ENCODE peak calls at places on chromosomes 6 and 20, in nine cellular contexts. One of them, this sample, is unnamed.

GRCh38 chr20:17608701-17609497 is 39.0 kb downstream of the DSTN start:
- DNase-seq in bronchial epithelial cell: no peak
- DNase-seq in retinal pigment epithelial cell: no peak
- DNase-seq in PC-9: no peak
- DNase-seq in cardiac fibroblast: no peak
- DNase-seq in AG10803: no peak
- DNase-seq in psoas muscle: no peak
- DNase-seq in cardiac muscle cell: no peak
- DNase-seq in AG09309: no peak
- DNase-seq in this sample: no peak

GRCh38 chr6:90156861-90157260 is 139.8 kb downstream of the BACH2 start:
- DNase-seq in cardiac fibroblast: no peak
- DNase-seq in psoas muscle: no peak
- DNase-seq in bronchial epithelial cell: peak; percentile 88
- DNase-seq in cardiac muscle cell: no peak
- DNase-seq in AG10803: no peak
- DNase-seq in PC-9: no peak
- DNase-seq in AG09309: no peak
- DNase-seq in retinal pigment epithelial cell: no peak
- DNase-seq in this sample: no peak

GRCh38 chr6:37174196-37174514 is 4.2 kb downstream of the PIM1 start:
- DNase-seq in bronchial epithelial cell: no peak
- DNase-seq in cardiac muscle cell: no peak
- DNase-seq in AG09309: no peak
- DNase-seq in psoas muscle: no peak
- DNase-seq in cardiac fibroblast: no peak
- DNase-seq in AG10803: no peak
- DNase-seq in PC-9: no peak
- DNase-seq in retinal pigment epithelial cell: no peak
- DNase-seq in this sample: no peak

GRCh38 chr20:48631114-48632016 is 196.4 kb downstream of the PREX1 start:
- DNase-seq in AG09309: no peak
- DNase-seq in AG10803: peak; percentile 70
- DNase-seq in psoas muscle: no peak
- DNase-seq in PC-9: no peak
- DNase-seq in retinal pigment epithelial cell: no peak
- DNase-seq in cardiac fibroblast: peak; percentile 19
- DNase-seq in bronchial epithelial cell: no peak
- DNase-seq in cardiac muscle cell: no peak
- DNase-seq in this sample: no peak

GRCh38 chr6:1436334-1437306 is 47.2 kb downstream of the FOXF2 start:
- DNase-seq in bronchial epithelial cell: peak; percentile 61
- DNase-seq in PC-9: peak; percentile 52
- DNase-seq in cardiac fibroblast: peak; percentile 76
- DNase-seq in retinal pigment epithelial cell: peak; percentile 19
- DNase-seq in psoas muscle: no peak
- DNase-seq in AG09309: peak; percentile 35
- DNase-seq in AG10803: peak; percentile 64
- DNase-seq in cardiac muscle cell: peak; percentile 76
- DNase-seq in this sample: no peak

GRCh38 chr6:31114970-31115849 is 610 bp downstream of the PSORS1C1 start:
- DNase-seq in retinal pigment epithelial cell: no peak
- DNase-seq in bronchial epithelial cell: peak; percentile 62
- DNase-seq in AG10803: peak; percentile 76
- DNase-seq in psoas muscle: no peak
- DNase-seq in cardiac muscle cell: no peak
- DNase-seq in PC-9: peak; percentile 76
- DNase-seq in cardiac fibroblast: peak; percentile 76
- DNase-seq in AG09309: no peak
- DNase-seq in this sample: no peak

GRCh38 chr20:43870484-43870883 is 44.2 kb upstream of the TOX2 start:
- DNase-seq in cardiac muscle cell: no peak
- DNase-seq in PC-9: no peak
- DNase-seq in AG09309: no peak
- DNase-seq in AG10803: no peak
- DNase-seq in cardiac fibroblast: peak; percentile 35
- DNase-seq in retinal pigment epithelial cell: no peak
- DNase-seq in psoas muscle: no peak
- DNase-seq in bronchial epithelial cell: no peak
- DNase-seq in this sample: no peak

GRCh38 chr6:136586295-136586694 is 36.1 kb upstream of the MAP7 start:
- DNase-seq in AG09309: peak; percentile 76
- DNase-seq in bronchial epithelial cell: peak; percentile 65
- DNase-seq in cardiac fibroblast: peak; percentile 89
- DNase-seq in psoas muscle: no peak
- DNase-seq in PC-9: no peak
- DNase-seq in retinal pigment epithelial cell: peak; percentile 95
- DNase-seq in AG10803: peak; percentile 94
- DNase-seq in cardiac muscle cell: no peak
- DNase-seq in this sample: no peak

GRCh38 chr6:45115696-45116095 is 212.4 kb upstream of the RUNX2 start:
- DNase-seq in PC-9: no peak
- DNase-seq in AG09309: no peak
- DNase-seq in AG10803: peak; percentile 57
- DNase-seq in retinal pigment epithelial cell: peak; percentile 22
- DNase-seq in bronchial epithelial cell: peak; percentile 14
- DNase-seq in psoas muscle: no peak
- DNase-seq in cardiac muscle cell: no peak
- DNase-seq in cardiac fibroblast: peak; percentile 75
- DNase-seq in this sample: no peak

GRCh38 chr20:56437196-56437960 is 25.3 kb downstream of the CASS4 start:
- DNase-seq in cardiac muscle cell: no peak
- DNase-seq in AG09309: no peak
- DNase-seq in psoas muscle: no peak
- DNase-seq in AG10803: no peak
- DNase-seq in bronchial epithelial cell: no peak
- DNase-seq in PC-9: no peak
- DNase-seq in cardiac fibroblast: no peak
- DNase-seq in retinal pigment epithelial cell: no peak
- DNase-seq in this sample: no peak

GRCh38 chr6:43945778-43946100 is 175.7 kb downstream of the VEGFA start:
- DNase-seq in AG10803: no peak
- DNase-seq in AG09309: no peak
- DNase-seq in retinal pigment epithelial cell: no peak
- DNase-seq in cardiac muscle cell: no peak
- DNase-seq in cardiac fibroblast: no peak
- DNase-seq in PC-9: no peak
- DNase-seq in bronchial epithelial cell: no peak
- DNase-seq in psoas muscle: no peak
- DNase-seq in this sample: no peak

GRCh38 chr20:17735959-17736621 is 36.3 kb downstream of the BANF2 start:
- DNase-seq in AG10803: no peak
- DNase-seq in AG09309: no peak
- DNase-seq in PC-9: no peak
- DNase-seq in psoas muscle: no peak
- DNase-seq in cardiac fibroblast: no peak
- DNase-seq in retinal pigment epithelial cell: no peak
- DNase-seq in bronchial epithelial cell: no peak
- DNase-seq in cardiac muscle cell: no peak
- DNase-seq in this sample: no peak

GRCh38 chr6:26538572-26538902 is 371 bp downstream of the HMGN4 start:
- DNase-seq in psoas muscle: no peak
- DNase-seq in cardiac fibroblast: no peak
- DNase-seq in bronchial epithelial cell: no peak
- DNase-seq in retinal pigment epithelial cell: no peak
- DNase-seq in cardiac muscle cell: peak; percentile 31
- DNase-seq in PC-9: no peak
- DNase-seq in AG10803: no peak
- DNase-seq in AG09309: no peak
- DNase-seq in this sample: no peak

GRCh38 chr6:92521553-92521952 is 897.8 kb downstream of the EPHA7 start:
- DNase-seq in psoas muscle: no peak
- DNase-seq in AG09309: no peak
- DNase-seq in PC-9: no peak
- DNase-seq in bronchial epithelial cell: peak; percentile 16
- DNase-seq in cardiac fibroblast: no peak
- DNase-seq in retinal pigment epithelial cell: no peak
- DNase-seq in cardiac muscle cell: no peak
- DNase-seq in AG10803: no peak
- DNase-seq in this sample: no peak

GRCh38 chr20:35978041-35978513 is 9.7 kb downstream of the CNBD2 start:
- DNase-seq in cardiac muscle cell: no peak
- DNase-seq in psoas muscle: no peak
- DNase-seq in AG09309: peak; percentile 21
- DNase-seq in retinal pigment epithelial cell: no peak
- DNase-seq in AG10803: peak; percentile 42
- DNase-seq in bronchial epithelial cell: no peak
- DNase-seq in PC-9: no peak
- DNase-seq in cardiac fibroblast: peak; percentile 46
- DNase-seq in this sample: no peak

GRCh38 chr20:11581271-11581670 is 336.4 kb upstream of the BTBD3 start:
- DNase-seq in PC-9: no peak
- DNase-seq in psoas muscle: no peak
- DNase-seq in bronchial epithelial cell: no peak
- DNase-seq in cardiac fibroblast: peak; percentile 1
- DNase-seq in cardiac muscle cell: no peak
- DNase-seq in AG10803: no peak
- DNase-seq in AG09309: no peak
- DNase-seq in retinal pigment epithelial cell: no peak
- DNase-seq in this sample: no peak

GRCh38 chr20:15011631-15012030 is 674.2 kb upstream of the FLRT3 start:
- DNase-seq in cardiac muscle cell: no peak
- DNase-seq in retinal pigment epithelial cell: no peak
- DNase-seq in bronchial epithelial cell: no peak
- DNase-seq in psoas muscle: no peak
- DNase-seq in PC-9: no peak
- DNase-seq in AG10803: no peak
- DNase-seq in AG09309: no peak
- DNase-seq in cardiac fibroblast: no peak
- DNase-seq in this sample: no peak

GRCh38 chr20:15012551-15012950 is 675.1 kb upstream of the FLRT3 start:
- DNase-seq in AG10803: no peak
- DNase-seq in retinal pigment epithelial cell: no peak
- DNase-seq in AG09309: no peak
- DNase-seq in cardiac muscle cell: no peak
- DNase-seq in bronchial epithelial cell: no peak
- DNase-seq in psoas muscle: no peak
- DNase-seq in PC-9: no peak
- DNase-seq in cardiac fibroblast: no peak
- DNase-seq in this sample: no peak
- H3K4me3 ChIP-seq in AG10803: no peak overlapping the region
- H3K4me3 ChIP-seq in retinal pigment epithelial cell: no peak overlapping the region
- H3K4me3 ChIP-seq in AG09309: no peak overlapping the region
- H3K4me3 ChIP-seq in cardiac muscle cell: no peak overlapping the region
- H3K4me3 ChIP-seq in bronchial epithelial cell: no peak overlapping the region
- H3K4me3 ChIP-seq in psoas muscle: no peak overlapping the region
- H3K4me3 ChIP-seq in PC-9: no peak overlapping the region
- H3K4me3 ChIP-seq in cardiac fibroblast: no peak overlapping the region
- H3K4me3 ChIP-seq in this sample: no peak overlapping the region

DNA sequence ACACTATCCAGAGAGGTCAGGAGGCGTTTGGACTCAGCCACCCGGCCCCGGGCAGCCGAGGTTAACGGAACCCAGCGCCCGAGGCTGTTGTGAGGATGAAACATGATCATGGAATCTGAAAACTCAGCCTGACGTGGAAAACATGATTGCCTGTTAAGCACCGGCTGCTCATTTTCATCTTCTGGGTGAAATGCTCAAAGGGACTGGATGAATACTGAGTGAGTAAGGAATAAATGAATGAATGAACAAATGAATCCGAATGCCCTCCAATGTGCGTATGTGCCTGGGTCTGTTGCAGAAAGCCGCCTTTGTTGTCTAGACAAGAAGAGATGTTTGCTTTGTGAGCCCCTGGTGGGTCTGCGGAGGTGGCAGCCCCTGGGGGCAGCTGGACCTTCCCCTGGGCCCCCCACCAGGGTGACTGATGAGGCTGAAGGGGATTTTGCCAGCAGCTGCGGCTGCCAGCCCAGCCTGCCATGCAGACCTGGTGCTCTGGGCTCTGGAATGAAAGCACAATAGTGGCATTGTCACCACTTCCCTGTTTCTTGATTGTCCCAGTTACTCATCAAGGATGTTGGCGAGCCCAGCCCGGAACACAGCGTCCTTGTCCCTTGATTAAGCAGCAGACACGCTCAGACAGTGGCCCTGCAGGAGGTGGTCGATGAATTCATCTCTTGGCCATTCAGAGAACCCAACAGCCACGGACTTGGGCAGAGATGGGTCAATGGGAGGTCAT is 211.1 kb downstream of the ANKRD60 start:
- DNase-seq in retinal pigment epithelial cell: no peak
- DNase-seq in psoas muscle: no peak
- DNase-seq in bronchial epithelial cell: peak; percentile 74
- DNase-seq in AG09309: peak; percentile 44
- DNase-seq in cardiac muscle cell: no peak
- DNase-seq in cardiac fibroblast: no peak
- DNase-seq in PC-9: peak; percentile 95
- DNase-seq in AG10803: peak; percentile 74
- DNase-seq in this sample: no peak
- H3K4me3 ChIP-seq in retinal pigment epithelial cell: no peak overlapping the region
- H3K4me3 ChIP-seq in psoas muscle: no peak overlapping the region
- H3K4me3 ChIP-seq in bronchial epithelial cell: no peak overlapping the region
- H3K4me3 ChIP-seq in AG09309: no peak overlapping the region
- H3K4me3 ChIP-seq in cardiac muscle cell: no peak overlapping the region
- H3K4me3 ChIP-seq in cardiac fibroblast: no peak overlapping the region
- H3K4me3 ChIP-seq in PC-9: no peak overlapping the region
- H3K4me3 ChIP-seq in AG10803: no peak overlapping the region
- H3K4me3 ChIP-seq in this sample: no peak overlapping the region

DNA sequence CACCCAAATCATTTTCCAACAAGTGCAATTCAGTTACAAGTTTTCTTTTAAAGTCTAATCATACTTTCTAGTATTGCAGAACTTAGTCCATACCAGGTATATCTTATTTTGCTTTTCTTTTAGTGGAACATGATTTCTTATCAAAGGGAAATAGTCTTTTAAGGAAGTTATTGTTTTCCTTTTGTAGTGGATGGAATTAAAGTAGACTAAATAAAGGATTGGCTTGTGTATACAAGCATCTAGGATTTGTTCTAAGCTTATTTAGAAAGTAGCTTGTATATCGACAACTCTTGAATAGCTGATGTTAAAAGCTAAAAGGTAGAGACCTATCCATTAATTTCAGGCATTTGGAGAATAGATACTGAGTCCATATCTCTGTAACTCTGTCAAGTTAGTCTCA is 14.8 kb downstream of the DCBLD1 start:
- DNase-seq in psoas muscle: no peak
- DNase-seq in bronchial epithelial cell: peak; percentile 38
- DNase-seq in retinal pigment epithelial cell: no peak
- DNase-seq in AG09309: no peak
- DNase-seq in PC-9: no peak
- DNase-seq in AG10803: no peak
- DNase-seq in cardiac fibroblast: no peak
- DNase-seq in cardiac muscle cell: no peak
- DNase-seq in this sample: no peak
- H3K4me3 ChIP-seq in psoas muscle: no peak overlapping the region
- H3K4me3 ChIP-seq in bronchial epithelial cell: no peak overlapping the region
- H3K4me3 ChIP-seq in retinal pigment epithelial cell: no peak overlapping the region
- H3K4me3 ChIP-seq in AG09309: no peak overlapping the region
- H3K4me3 ChIP-seq in PC-9: no peak overlapping the region
- H3K4me3 ChIP-seq in AG10803: no peak overlapping the region
- H3K4me3 ChIP-seq in cardiac fibroblast: no peak overlapping the region
- H3K4me3 ChIP-seq in cardiac muscle cell: no peak overlapping the region
- H3K4me3 ChIP-seq in this sample: no peak overlapping the region

DNA sequence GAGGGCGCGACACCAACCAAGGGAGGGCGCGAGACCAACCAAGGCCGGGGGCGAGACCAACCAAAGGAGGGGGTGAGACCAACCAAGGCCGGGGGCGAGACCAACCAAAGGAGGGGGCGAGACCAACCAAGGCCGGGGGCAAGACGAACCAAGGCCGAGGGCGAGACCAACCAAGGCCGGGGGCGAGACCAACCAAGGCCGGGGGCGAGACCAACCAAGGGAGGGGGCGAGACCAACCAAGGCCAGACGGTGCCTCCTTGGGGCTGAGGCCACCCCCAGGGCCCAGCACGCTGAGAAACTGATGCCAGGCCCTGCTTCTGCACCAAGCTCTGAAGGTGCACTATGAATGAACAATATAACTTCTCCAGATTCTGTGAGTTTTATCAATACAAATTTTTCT is 87.2 kb downstream of the TAF4 start:
- DNase-seq in retinal pigment epithelial cell: no peak
- DNase-seq in AG10803: no peak
- DNase-seq in cardiac fibroblast: no peak
- DNase-seq in cardiac muscle cell: no peak
- DNase-seq in psoas muscle: no peak
- DNase-seq in AG09309: no peak
- DNase-seq in bronchial epithelial cell: no peak
- DNase-seq in PC-9: no peak
- DNase-seq in this sample: no peak
- H3K4me3 ChIP-seq in retinal pigment epithelial cell: no peak overlapping the region
- H3K4me3 ChIP-seq in AG10803: no peak overlapping the region
- H3K4me3 ChIP-seq in cardiac fibroblast: no peak overlapping the region
- H3K4me3 ChIP-seq in cardiac muscle cell: no peak overlapping the region
- H3K4me3 ChIP-seq in psoas muscle: no peak overlapping the region
- H3K4me3 ChIP-seq in AG09309: no peak overlapping the region
- H3K4me3 ChIP-seq in bronchial epithelial cell: no peak overlapping the region
- H3K4me3 ChIP-seq in PC-9: no peak overlapping the region
- H3K4me3 ChIP-seq in this sample: no peak overlapping the region